ENCODE peak calls at places on chromosomes 7 and 10, in five cellular contexts. X is IMR-90, G is K562, A is HepG2, P is H1. D is an unnamed sample.
A peak's percentile ranks its signal among the peaks of the same experiment; 100 is the strongest.

GRCh38 chr10:85319150-85319549 is 990.8 kb downstream of the CCSER2 start:
- DNase-seq in G (no peak), X (no peak), P (no peak), A (no peak), D (peak; percentile 9)

GRCh38 chr10:17059197-17059688 is 70.4 kb downstream of the CUBN start:
- DNase-seq in P (no peak), A (no peak), X (peak; percentile 95), G (no peak), D (peak; percentile 10)

GRCh38 chr10:103905441-103905840 is 12.5 kb downstream of the STN1 start:
- DNase-seq in G (no peak), X (no peak), A (no peak), P (no peak), D (no peak)

GRCh38 chr10:77180794-77181193 is 456.8 kb downstream of the KCNMA1 start:
- DNase-seq in A (no peak), X (peak; percentile 58), P (no peak), G (no peak), D (no peak)

GRCh38 chr10:125407000-125407502 is 246.7 kb upstream of the CTBP2 start:
- DNase-seq in A (no peak), G (no peak), X (peak; percentile 51), P (no peak), D (no peak)

GRCh38 chr7:142409471-142409870 is 151.6 kb upstream of the PRSS58 start:
- DNase-seq in X (no peak), P (no peak), A (no peak), G (no peak), D (no peak)

GRCh38 chr7:53743697-53744096 is 708.3 kb downstream of the POM121L12 start:
- DNase-seq in A (no peak), G (no peak), P (no peak), X (no peak), D (no peak)

GRCh38 chr10:689433-690226 is at the start of gene DIP2C:
- DNase-seq in G (no peak), X (peak; percentile 77), A (peak; percentile 16), P (no peak), D (peak; percentile 62)

GRCh38 chr10:130898381-130898780 is 413.1 kb downstream of the TCERG1L start:
- DNase-seq in G (no peak), A (no peak), X (no peak), P (no peak), D (no peak)

GRCh38 chr7:88485811-88486210 is 179.1 kb upstream of the STEAP4 start:
- DNase-seq in P (no peak), X (no peak), A (no peak), G (no peak), D (no peak)

GRCh38 chr10:92110039-92110794 is 180.7 kb downstream of the CPEB3 start:
- DNase-seq in G (peak; percentile 13), P (no peak), A (no peak), X (peak; percentile 73), D (no peak)

GRCh38 chr7:400901-401485 is 111.0 kb downstream of the FOXL3 start:
- DNase-seq in G (no peak), A (no peak), P (no peak), X (no peak), D (no peak)

GRCh38 chr7:36048141-36048901 is 104.7 kb upstream of the EEPD1 start:
- DNase-seq in X (peak; percentile 83), A (no peak), P (no peak), G (no peak), D (no peak)

GRCh38 chr7:144672869-144673268 is 163.0 kb downstream of the TPK1 start:
- DNase-seq in P (no peak), G (no peak), A (no peak), X (no peak), D (no peak)

GRCh38 chr10:19966751-19967150 is 150.5 kb downstream of the PLXDC2 start:
- DNase-seq in G (no peak), X (peak; percentile 23), A (no peak), P (no peak), D (no peak)

GRCh38 chr10:55441777-55442176 is 640.7 kb upstream of the PCDH15 start:
- DNase-seq in G (no peak), P (no peak), A (no peak), X (no peak), D (no peak)

GRCh38 chr7:83629117-83629880 is 19.6 kb downstream of the SEMA3E start:
- DNase-seq in X (no peak), G (no peak), P (no peak), A (no peak), D (no peak)

GRCh38 chr10:97676770-97677581 is 10.1 kb downstream of the AVPI1 start:
- DNase-seq in G (peak; percentile 69), A (peak; percentile 49), P (no peak), X (peak; percentile 63), D (peak; percentile 77)

GRCh38 chr7:94252971-94253370 is 141.7 kb upstream of the COL1A2 start:
- DNase-seq in A (no peak), P (no peak), G (no peak), X (no peak), D (no peak)

GRCh38 chr10:64350665-64351064 is 829.5 kb downstream of the REEP3 start:
- DNase-seq in X (no peak), P (no peak), G (no peak), A (no peak), D (no peak)

GRCh38 chr7:90391488-90391887 is 11.8 kb upstream of the CLDN12 start:
- DNase-seq in A (no peak), X (no peak), P (no peak), G (no peak), D (no peak)

GRCh38 chr7:134693256-134693655 is 46.6 kb downstream of the BPGM start:
- DNase-seq in P (no peak), G (no peak), X (peak; percentile 96), A (no peak), D (peak; percentile 29)

GRCh38 chr7:134690614-134691504 is 44.2 kb downstream of the BPGM start:
- DNase-seq in X (peak; percentile 24), G (no peak), A (no peak), P (no peak), D (no peak)

GRCh38 chr7:134694299-134694698 is 47.6 kb downstream of the BPGM start:
- DNase-seq in G (peak; percentile 56), P (no peak), X (no peak), A (no peak), D (peak; percentile 16)

GRCh38 chr7:134690016-134690415 is 43.4 kb downstream of the BPGM start:
- DNase-seq in X (peak; percentile 81), A (no peak), G (no peak), P (no peak), D (peak; percentile 40)

DNA sequence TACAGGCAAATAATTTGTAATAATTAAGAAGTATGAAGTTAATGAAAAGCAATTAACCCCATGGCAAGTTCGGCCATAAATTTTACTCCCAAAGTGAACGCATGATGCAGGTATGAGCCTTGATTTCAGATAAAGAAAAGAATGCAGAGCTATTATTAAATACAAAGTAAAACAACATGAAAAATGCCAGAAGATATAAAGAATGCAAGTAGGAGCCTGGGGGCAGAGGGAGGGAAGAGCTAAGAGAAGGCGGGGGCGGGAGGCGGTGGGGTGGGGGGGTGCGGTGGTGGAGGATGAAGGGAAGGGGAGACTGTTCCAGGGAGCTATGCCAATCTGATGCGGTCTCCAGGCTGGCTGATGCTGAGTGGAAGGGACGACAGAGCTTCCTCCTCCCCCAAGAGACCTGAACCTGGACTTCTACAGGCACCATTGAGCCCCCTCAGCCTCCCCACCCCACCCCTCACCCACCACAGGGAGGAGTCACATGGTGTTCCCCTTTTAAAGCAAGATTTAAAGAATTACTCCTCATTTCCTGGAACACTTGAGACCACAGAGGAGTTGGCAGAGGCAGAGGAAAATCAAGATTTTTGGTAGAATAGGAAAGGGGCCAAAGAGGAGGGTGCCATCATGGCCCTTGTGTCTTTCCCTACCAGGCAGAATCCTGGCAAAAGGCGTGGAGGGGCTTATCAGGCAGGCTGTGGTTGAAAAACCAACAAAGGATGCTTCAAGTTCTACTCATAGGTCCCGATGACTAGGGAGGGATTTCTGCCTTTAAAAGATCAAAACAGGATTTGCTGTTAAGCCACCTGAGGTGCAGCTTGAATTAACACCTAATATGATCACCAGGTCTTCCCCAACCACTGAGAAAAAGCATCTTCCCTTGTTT is 45.4 kb downstream of the BPGM start:
- DNase-seq in A (no peak), X (peak; percentile 52), G (no peak), P (no peak), D (no peak)
- TF ChIP-seq RAD21 in A (no peak), X (no peak), G (no peak), P (no peak), D (no peak)

DNA sequence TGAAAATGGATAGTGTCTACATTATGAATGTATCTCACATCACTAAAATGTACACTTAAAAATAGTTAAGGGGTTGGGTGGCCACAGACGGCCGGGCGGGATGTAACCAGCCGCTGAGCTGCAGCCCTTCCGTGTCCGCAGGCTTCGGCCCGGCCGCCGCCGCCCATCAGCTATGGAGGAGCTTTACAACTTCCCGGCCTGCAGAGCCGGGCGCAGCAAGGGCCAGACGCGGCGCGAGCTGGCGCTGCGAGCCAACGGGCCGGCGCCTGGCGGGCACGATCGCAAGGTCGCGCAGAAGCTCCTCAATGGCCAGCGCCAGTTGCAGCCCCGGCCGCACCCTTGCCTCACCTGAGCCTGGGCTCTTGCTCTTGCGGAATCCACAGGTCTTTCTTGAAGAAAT is 69.1 kb downstream of the KMT2C start:
- DNase-seq in P (no peak), X (no peak), G (no peak), A (no peak), D (no peak)
- TF ChIP-seq MAFK in P (no peak), X (no peak), G (no peak), A (no peak), D (no peak)

DNA sequence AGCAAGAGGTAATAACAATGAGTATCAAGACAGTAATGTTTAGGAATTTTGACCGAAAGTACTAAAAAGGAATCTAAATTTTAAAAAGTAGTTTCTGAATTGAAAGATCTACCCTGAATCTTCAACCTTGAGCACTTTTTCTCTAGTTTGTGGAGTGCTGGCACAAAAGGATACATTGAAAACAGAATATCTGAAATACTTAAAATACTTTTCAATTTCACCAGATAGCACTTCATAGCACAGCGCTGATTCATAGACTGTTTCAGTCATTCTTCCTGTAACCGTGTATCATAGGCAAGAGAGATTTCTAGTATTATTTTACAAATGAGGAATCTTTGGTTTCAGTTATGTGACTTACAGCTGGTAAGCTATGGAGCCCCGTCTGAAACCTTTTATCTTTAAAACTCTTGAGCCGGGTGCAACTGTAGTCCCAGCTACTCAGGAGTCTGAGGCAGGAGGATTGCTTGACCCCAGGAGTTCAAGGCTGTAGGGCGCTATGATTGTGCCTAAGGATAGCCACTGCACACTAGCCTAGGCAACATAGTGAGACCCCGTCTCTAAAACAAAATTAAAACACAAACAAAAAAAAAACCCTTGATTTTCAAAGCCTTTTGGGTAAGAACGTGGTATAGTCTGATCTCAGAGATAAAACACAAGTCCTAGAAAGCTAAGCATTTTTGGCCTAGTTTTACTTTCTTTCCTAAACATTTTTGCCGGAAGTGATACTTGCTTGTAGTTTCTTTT is 35.1 kb downstream of the FHIP2A start:
- DNase-seq in A (no peak), X (peak; percentile 90), G (no peak), P (no peak), D (no peak)
- TF ChIP-seq RAD21 in A (no peak), X (no peak), G (no peak), P (no peak), D (no peak)

GRCh38 chr10:15474671-15475070 is 103.6 kb upstream of the FAM171A1 start:
- DNase-seq in A (no peak), X (no peak), P (no peak), G (no peak), D (no peak)

GRCh38 chr10:15472008-15472407 is 100.9 kb upstream of the FAM171A1 start:
- DNase-seq in G (no peak), X (no peak), A (no peak), P (no peak), D (no peak)

GRCh38 chr10:15472431-15473400 is 101.6 kb upstream of the FAM171A1 start:
- DNase-seq in X (peak; percentile 7), G (no peak), A (no peak), P (peak; percentile 58), D (no peak)

GRCh38 chr10:15476337-15476736 is 105.2 kb upstream of the FAM171A1 start:
- DNase-seq in X (no peak), G (no peak), P (no peak), A (no peak), D (no peak)

GRCh38 chr10:15473401-15473777 is 102.3 kb upstream of the FAM171A1 start:
- DNase-seq in P (no peak), X (no peak), A (no peak), G (no peak), D (no peak)
- TF ChIP-seq MAFK in P (no peak), X (no peak), A (no peak), G (no peak), D (no peak)